ENCODE peak calls at places on chromosomes 16 and 17, in four cellular contexts. P is GM12892, L is HepG2, C is GM12891. K is an unnamed sample.

GRCh38 chr17:2649191-2649590 is 55.7 kb downstream of the PAFAH1B1 start:
- DNase-seq in P (no peak), L (no peak), C (no peak), K (no peak)

GRCh38 chr17:79965806-79966205 is 69.9 kb downstream of the TBC1D16 start:
- DNase-seq in P (no peak), L (no peak), C (no peak), K (no peak)

GRCh38 chr16:81521141-81521626 is 76.6 kb downstream of the CMIP start:
- DNase-seq in P (peak; percentile 48), L (no peak), C (peak; percentile 72), K (peak; percentile 62)

GRCh38 chr17:44356241-44356640 is 7.4 kb downstream of the FAM171A2 start:
- DNase-seq in P (no peak), L (no peak), C (no peak), K (peak; percentile 66)

GRCh38 chr17:82030470-82031302 is 792 bp upstream of the RAC3 start:
- DNase-seq in P (peak; percentile 93), L (no peak), C (peak; percentile 92), K (peak; percentile 89)

GRCh38 chr17:14737984-14738651 is 437.2 kb downstream of the HS3ST3B1 start:
- DNase-seq in P (no peak), L (peak; percentile 97), C (no peak), K (peak; percentile 86)

GRCh38 chr16:80656731-80657150 is 115.9 kb downstream of the DYNLRB2 start:
- DNase-seq in P (no peak), L (no peak), C (peak; percentile 39), K (no peak)

GRCh38 chr17:7261377-7262191 is 694 bp downstream of the CLDN7 start:
- DNase-seq in P (no peak), L (no peak), C (peak; percentile 64), K (no peak)

GRCh38 chr17:75557075-75557851 is 30.3 kb upstream of the MYO15B start:
- DNase-seq in P (no peak), L (peak; percentile 98), C (no peak), K (no peak)

GRCh38 chr17:46826116-46826515 is 7.6 kb upstream of the WNT3 start:
- DNase-seq in P (no peak), L (no peak), C (no peak), K (no peak)

GRCh38 chr17:82062076-82062983 is 3.3 kb downstream of the DUS1L start:
- DNase-seq in P (no peak), L (no peak), C (no peak), K (peak; percentile 76)

GRCh38 chr17:35630530-35631148 is 43.5 kb downstream of the AP2B1 start:
- DNase-seq in P (no peak), L (no peak), C (no peak), K (no peak)

GRCh38 chr17:40560592-40561293 is 4.5 kb downstream of the CCR7 start:
- DNase-seq in P (peak; percentile 69), L (no peak), C (no peak), K (no peak)

GRCh38 chr17:40086150-40087044 is 14.0 kb downstream of the NR1D1 start:
- DNase-seq in P (peak; percentile 80), L (peak; percentile 52), C (peak; percentile 81), K (no peak)

GRCh38 chr17:50157891-50158290 is 7.4 kb upstream of the PPP1R9B start:
- DNase-seq in P (no peak), L (no peak), C (no peak), K (no peak)

GRCh38 chr17:13518271-13519000 is 83.3 kb downstream of the HS3ST3A1 start:
- DNase-seq in P (no peak), L (no peak), C (no peak), K (no peak)

GRCh38 chr16:89363621-89364393 is 126.6 kb downstream of the ANKRD11 start:
- DNase-seq in P (no peak), L (peak; percentile 51), C (no peak), K (peak; percentile 84)

GRCh38 chr17:71163813-71164122 is 957.1 kb upstream of the SOX9 start:
- DNase-seq in P (no peak), L (no peak), C (no peak), K (no peak)

GRCh38 chr17:12107905-12108304 is 87.2 kb downstream of the MAP2K4 start:
- DNase-seq in P (no peak), L (no peak), C (no peak), K (no peak)

GRCh38 chr17:59643159-59643857 is 23.6 kb downstream of the CLTC start:
- DNase-seq in P (no peak), L (no peak), C (no peak), K (no peak)

GRCh38 chr16:89114159-89114981 is 20.7 kb downstream of the ACSF3 start:
- DNase-seq in P (no peak), L (no peak), C (no peak), K (no peak)

GRCh38 chr16:67199808-67200198 is 872 bp downstream of the ELMO3 start:
- DNase-seq in P (no peak), L (no peak), C (no peak), K (peak; percentile 79)

GRCh38 chr17:76909971-76910760 is 42.0 kb downstream of the MGAT5B start:
- DNase-seq in P (no peak), L (peak; percentile 32), C (peak; percentile 54), K (peak; percentile 24)

DNA sequence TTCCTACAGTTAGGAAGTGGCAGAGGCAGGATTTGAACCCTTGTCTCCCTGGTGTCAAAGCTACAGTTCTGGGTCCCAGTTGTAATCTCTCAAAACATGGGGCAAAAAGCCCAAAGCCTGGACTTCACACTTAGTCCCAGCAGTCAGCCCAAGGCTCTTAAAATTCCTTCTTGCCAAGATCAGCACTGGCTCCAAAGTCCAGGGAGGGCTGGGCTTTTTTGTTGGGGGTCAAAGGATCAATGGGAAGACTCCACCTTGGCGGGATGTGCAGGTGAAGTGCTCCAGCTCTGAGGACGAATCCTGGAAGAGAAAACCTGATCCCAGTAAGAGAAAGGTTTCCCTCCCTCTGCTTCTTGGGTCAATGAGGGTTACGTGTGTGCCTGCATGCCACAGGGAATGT is 195.5 kb downstream of the HAPSTR1 start:
- DNase-seq in P (no peak), L (no peak), C (no peak), K (no peak)
- TF ChIP-seq POLR2AphosphoS5 in P (no peak), L (no peak), C (no peak), K (no peak)

GRCh38 chr17:56867948-56868376 is 34.0 kb downstream of the DGKE start:
- DNase-seq in P (no peak), L (no peak), C (no peak), K (no peak)

GRCh38 chr17:56866496-56866895 is 32.5 kb downstream of the DGKE start:
- DNase-seq in P (no peak), L (no peak), C (no peak), K (no peak)

GRCh38 chr17:56868716-56869115 is 34.8 kb downstream of the DGKE start:
- DNase-seq in P (no peak), L (no peak), C (no peak), K (no peak)

GRCh38 chr17:56866076-56866475 is 32.1 kb downstream of the DGKE start:
- DNase-seq in P (no peak), L (no peak), C (no peak), K (no peak)

DNA sequence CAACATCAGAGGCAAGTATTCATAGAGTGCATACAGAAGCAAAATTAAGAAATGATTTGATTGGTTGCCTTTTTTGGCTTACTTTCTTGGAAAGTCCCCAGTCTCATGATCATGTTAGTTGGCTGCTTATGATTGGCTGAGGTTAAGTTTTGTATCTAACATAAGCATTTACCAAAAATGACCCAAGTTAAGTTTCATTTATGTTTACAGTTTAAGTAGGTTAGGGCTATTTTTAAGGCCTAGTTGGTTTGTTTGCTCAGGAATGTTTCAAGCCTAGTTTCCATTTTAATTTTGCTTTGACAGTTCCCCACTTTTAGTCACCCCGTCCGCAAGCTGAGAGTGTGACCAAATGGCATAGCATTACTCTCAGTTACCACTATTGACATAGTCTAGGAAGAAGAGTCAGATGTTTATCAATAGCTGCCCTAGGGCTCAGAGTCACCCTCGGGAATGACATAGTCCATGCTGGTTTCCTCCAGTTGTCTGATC is 36.3 kb downstream of the DGKE start:
- DNase-seq in P (no peak), L (peak; percentile 16), C (no peak), K (no peak)
- TF ChIP-seq POLR2AphosphoS5 in P (no peak), L (no peak), C (no peak), K (no peak)

GRCh38 chr16:57920215-57920890 is 50.6 kb downstream of the CNGB1 start:
- DNase-seq in P (no peak), L (no peak), C (no peak), K (no peak)

GRCh38 chr16:57918994-57919393 is 51.9 kb downstream of the CNGB1 start:
- DNase-seq in P (no peak), L (no peak), C (no peak), K (no peak)

GRCh38 chr16:57923418-57923817 is 47.5 kb downstream of the CNGB1 start:
- DNase-seq in P (no peak), L (no peak), C (no peak), K (no peak)

GRCh38 chr16:57918444-57918843 is 52.5 kb downstream of the CNGB1 start:
- DNase-seq in P (no peak), L (no peak), C (no peak), K (no peak)

GRCh38 chr16:57920891-57921240 is 50.1 kb downstream of the CNGB1 start:
- DNase-seq in P (no peak), L (no peak), C (no peak), K (no peak)
- TF ChIP-seq POLR2AphosphoS5 in P (no peak), L (no peak), C (no peak), K (no peak)

GRCh38 chr16:84478172-84478948 is 26.1 kb downstream of the MEAK7 start:
- DNase-seq in P (no peak), L (no peak), C (no peak), K (no peak)
- TF ChIP-seq POLR2AphosphoS5 in P (no peak), L (no peak), C (no peak), K (no peak)

GRCh38 chr17:4412933-4413831 is 20.6 kb upstream of the SPNS3 start:
- DNase-seq in P (peak; percentile 84), L (peak; percentile 63), C (peak; percentile 79), K (peak; percentile 91)
- TF ChIP-seq POLR2AphosphoS5 in P (no peak), L (no peak), C (no peak), K (no peak)

GRCh38 chr16:85902366-85903155 is 3.6 kb downstream of the IRF8 start:
- DNase-seq in P (peak; percentile 75), L (no peak), C (peak; percentile 62), K (no peak)
- TF ChIP-seq POLR2AphosphoS5 in P (peak; percentile 75), L (no peak), C (no peak), K (no peak)

DNA sequence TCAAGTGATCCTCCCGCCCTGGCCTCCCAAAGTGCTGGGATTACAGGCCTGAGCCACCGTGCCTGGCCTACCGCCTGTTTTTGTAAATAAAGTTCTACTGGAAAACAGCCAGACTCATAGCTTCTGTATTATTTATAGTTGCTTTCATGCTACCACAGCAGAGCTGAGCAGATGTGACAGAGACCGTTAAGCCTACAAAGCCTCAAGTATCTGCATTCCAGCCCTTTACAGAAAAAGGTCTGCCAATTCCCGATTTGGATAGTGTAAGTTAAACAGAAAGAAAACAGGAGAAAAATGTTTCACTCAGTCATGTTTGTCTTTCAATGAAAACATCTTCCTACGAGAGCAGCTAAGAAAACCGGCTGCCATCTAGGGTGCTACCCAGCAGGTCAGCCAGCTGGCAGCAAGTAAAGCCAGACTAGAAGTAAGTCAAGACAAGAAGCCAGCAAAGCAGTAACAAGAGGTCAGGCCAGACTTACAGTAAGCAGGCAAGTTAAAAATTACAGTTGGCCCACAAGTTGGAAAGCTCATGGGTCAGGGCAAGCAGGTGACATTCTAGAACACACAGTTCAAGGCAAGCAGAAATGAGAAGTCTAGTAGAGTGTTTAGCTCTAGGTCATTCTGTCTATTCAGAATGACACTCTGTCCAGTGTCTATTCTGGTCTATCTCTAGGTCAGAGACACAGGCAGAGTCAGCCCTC is 17.7 kb downstream of the NCBP3 start:
- DNase-seq in P (no peak), L (no peak), C (no peak), K (no peak)
- TF ChIP-seq POLR2AphosphoS5 in P (no peak), L (no peak), C (no peak), K (no peak)

K was measured in upper lobe of left lung.